ENCODE peak calls at places on chromosomes 6 and 20, in four cellular contexts. B is GM13976; L is AG10803; A is effector memory CD8-positive, alpha-beta T cell. M is an unnamed sample.

GRCh38 chr6:12467706-12468670 is 177.8 kb downstream of the EDN1 start:
- DNase-seq in B (no peak), L (peak), A (no peak), M (no peak)

GRCh38 chr6:56211724-56212123 is 35.7 kb downstream of the COL21A1 start:
- DNase-seq in B (no peak), L (no peak), A (no peak), M (no peak)

GRCh38 chr6:158460602-158461092 is 99.2 kb upstream of the TMEM181 start:
- DNase-seq in B (no peak), L (peak), A (no peak), M (peak)

GRCh38 chr6:134117409-134117808 is 65.0 kb upstream of the SLC2A12 start:
- DNase-seq in B (no peak), L (peak), A (no peak), M (peak)

GRCh38 chr6:118894425-118895240 is 681 bp downstream of the ASF1A start:
- DNase-seq in B (peak), L (peak), A (peak), M (peak)

GRCh38 chr6:48087448-48087847 is 23.5 kb downstream of the PTCHD4 start:
- DNase-seq in B (no peak), L (no peak), A (no peak), M (peak)

GRCh38 chr20:36645998-36646397 is at the start of gene SLA2:
- DNase-seq in B (peak), L (no peak), A (peak), M (no peak)

GRCh38 chr20:35273449-35274171 is 4.3 kb downstream of the MMP24OS start:
- DNase-seq in B (no peak), L (no peak), A (no peak), M (no peak)

GRCh38 chr20:32763202-32763999 is 1.2 kb downstream of the DNMT3B start:
- DNase-seq in B (peak), L (no peak), A (no peak), M (peak)

GRCh38 chr20:33657704-33658095 is 4.4 kb upstream of the C20orf144 start:
- DNase-seq in B (no peak), L (no peak), A (no peak), M (no peak)

GRCh38 chr6:43932259-43932900 is 162.4 kb downstream of the VEGFA start:
- DNase-seq in B (no peak), L (no peak), A (no peak), M (no peak)

GRCh38 chr20:49717693-49718092 is 4.0 kb upstream of the B4GALT5 start:
- DNase-seq in B (no peak), L (no peak), A (no peak), M (peak)

GRCh38 chr20:47792021-47792618 is 6.8 kb upstream of the SULF2 start:
- DNase-seq in B (no peak), L (peak), A (no peak), M (peak)

GRCh38 chr6:117496383-117496990 is 14.0 kb downstream of the DCBLD1 start:
- DNase-seq in B (no peak), L (peak), A (no peak), M (peak)

GRCh38 chr6:35084511-35085203 is 56.5 kb downstream of the TCP11 start:
- DNase-seq in B (peak), L (no peak), A (no peak), M (no peak)

GRCh38 chr6:81950877-81951276 is 198.4 kb upstream of the TENT5A start:
- DNase-seq in B (no peak), L (peak), A (no peak), M (peak)

GRCh38 chr20:45061244-45061643 is 39.7 kb downstream of the KCNS1 start:
- DNase-seq in B (no peak), L (peak), A (no peak), M (peak)

GRCh38 chr6:57021086-57021720 is 25.3 kb upstream of the KIAA1586 start:
- DNase-seq in B (peak), L (peak), A (no peak), M (peak)

GRCh38 chr20:646107-646867 is 6.7 kb downstream of the SRXN1 start:
- DNase-seq in B (no peak), L (no peak), A (no peak), M (no peak)

GRCh38 chr20:16771204-16771603 is 23.0 kb downstream of the OTOR start:
- DNase-seq in B (no peak), L (no peak), A (no peak), M (peak)

GRCh38 chr20:9218412-9219001 is 149.6 kb downstream of the PLCB4 start:
- DNase-seq in B (no peak), L (peak), A (no peak), M (peak)

GRCh38 chr6:28250747-28251146 is 1.3 kb downstream of the ZKSCAN4 start:
- DNase-seq in B (no peak), L (no peak), A (no peak), M (no peak)

GRCh38 chr6:134014588-134015137 is 37.8 kb downstream of the SLC2A12 start:
- DNase-seq in B (no peak), L (no peak), A (no peak), M (no peak)

GRCh38 chr6:3389390-3390167 is 67.3 kb downstream of the SLC22A23 start:
- DNase-seq in B (no peak), L (peak), A (no peak), M (no peak)

GRCh38 chr6:85126448-85127178 is 323.3 kb upstream of the NT5E start:
- DNase-seq in B (peak), L (peak), A (no peak), M (peak)

GRCh38 chr6:169689247-169689646 is 12.6 kb downstream of the WDR27 start:
- DNase-seq in B (no peak), L (peak), A (no peak), M (peak)

GRCh38 chr6:47335456-47335855 is 25.8 kb upstream of the TNFRSF21 start:
- DNase-seq in B (no peak), L (no peak), A (no peak), M (no peak)

GRCh38 chr6:45665859-45666258 is 288.1 kb upstream of the SUPT3H start:
- DNase-seq in B (no peak), L (no peak), A (no peak), M (no peak)

GRCh38 chr20:53057579-53057978 is 85.4 kb downstream of the TSHZ2 start:
- DNase-seq in B (no peak), L (no peak), A (no peak), M (no peak)

GRCh38 chr6:87029711-87030314 is 65.1 kb downstream of the CGA start:
- DNase-seq in B (peak), L (peak), A (no peak), M (peak)

GRCh38 chr6:41156771-41157170 is 2.6 kb upstream of the TREML1 start:
- DNase-seq in B (no peak), L (no peak), A (no peak), M (no peak)

GRCh38 chr20:48143435-48144081 is 358.3 kb upstream of the SULF2 start:
- DNase-seq in B (no peak), L (no peak), A (no peak), M (no peak)

GRCh38 chr6:39411465-39411864 is 89.0 kb upstream of the KCNK16 start:
- DNase-seq in B (no peak), L (peak), A (no peak), M (peak)

GRCh38 chr6:105458061-105458460 is 55.2 kb upstream of the PREP start:
- DNase-seq in B (no peak), L (no peak), A (no peak), M (no peak)

GRCh38 chr6:40587240-40588069 is at the start of gene LRFN2:
- DNase-seq in B (peak), L (peak), A (peak), M (peak)

GRCh38 chr6:136717297-136717990 is 74.8 kb downstream of the MAP3K5 start:
- DNase-seq in B (peak), L (peak), A (no peak), M (no peak)

GRCh38 chr6:7846971-7847818 is 63.4 kb downstream of the TXNDC5 start:
- DNase-seq in B (no peak), L (peak), A (no peak), M (no peak)

GRCh38 chr20:33732166-33732970 is 572 bp downstream of the ZNF341 start:
- DNase-seq in B (peak), L (peak), A (peak), M (peak)